ENCODE peak calls at places on chromosomes 1 and 21, in nine cellular contexts. One of them, this sample, is unnamed.

GRCh38 chr1:220527279-220528048 is 472 bp upstream of the MARK1 start:
- DNase-seq in A549: no peak
- DNase-seq in body of pancreas: peak
- DNase-seq in CD4-positive, alpha-beta T cell: no peak
- DNase-seq in hepatocyte: peak
- DNase-seq in tibial artery: peak
- DNase-seq in lower lobe of right lung: no peak
- DNase-seq in left ventricle myocardium inferior: peak
- DNase-seq in PC-9: no peak
- DNase-seq in this sample: no peak

GRCh38 chr1:27522148-27522859 is 32.3 kb upstream of the WASF2 start:
- DNase-seq in A549: no peak
- DNase-seq in body of pancreas: no peak
- DNase-seq in CD4-positive, alpha-beta T cell: peak
- DNase-seq in hepatocyte: no peak
- DNase-seq in tibial artery: peak
- DNase-seq in lower lobe of right lung: peak
- DNase-seq in left ventricle myocardium inferior: no peak
- DNase-seq in PC-9: no peak
- DNase-seq in this sample: no peak

GRCh38 chr1:58848818-58849411 is 65.1 kb upstream of the JUN start:
- DNase-seq in A549: peak
- DNase-seq in body of pancreas: no peak
- DNase-seq in CD4-positive, alpha-beta T cell: no peak
- DNase-seq in hepatocyte: peak
- DNase-seq in tibial artery: peak
- DNase-seq in lower lobe of right lung: no peak
- DNase-seq in left ventricle myocardium inferior: peak
- DNase-seq in PC-9: peak
- DNase-seq in this sample: peak

GRCh38 chr21:19120591-19120990 is 717.0 kb upstream of the TMPRSS15 start:
- DNase-seq in A549: no peak
- DNase-seq in body of pancreas: no peak
- DNase-seq in CD4-positive, alpha-beta T cell: no peak
- DNase-seq in hepatocyte: no peak
- DNase-seq in tibial artery: no peak
- DNase-seq in lower lobe of right lung: no peak
- DNase-seq in left ventricle myocardium inferior: no peak
- DNase-seq in PC-9: no peak
- DNase-seq in this sample: no peak

GRCh38 chr1:189524501-189524900 is 953.2 kb downstream of the BRINP3 start:
- DNase-seq in A549: no peak
- DNase-seq in body of pancreas: no peak
- DNase-seq in CD4-positive, alpha-beta T cell: no peak
- DNase-seq in hepatocyte: no peak
- DNase-seq in tibial artery: no peak
- DNase-seq in lower lobe of right lung: no peak
- DNase-seq in left ventricle myocardium inferior: no peak
- DNase-seq in PC-9: no peak
- DNase-seq in this sample: no peak

GRCh38 chr21:45150630-45151265 is 76.4 kb downstream of the ADARB1 start:
- DNase-seq in A549: no peak
- DNase-seq in body of pancreas: no peak
- DNase-seq in CD4-positive, alpha-beta T cell: no peak
- DNase-seq in hepatocyte: no peak
- DNase-seq in tibial artery: no peak
- DNase-seq in lower lobe of right lung: no peak
- DNase-seq in left ventricle myocardium inferior: no peak
- DNase-seq in PC-9: no peak
- DNase-seq in this sample: no peak

GRCh38 chr1:205329719-205330118 is 8.2 kb upstream of the NUAK2 start:
- DNase-seq in A549: no peak
- DNase-seq in body of pancreas: no peak
- DNase-seq in CD4-positive, alpha-beta T cell: no peak
- DNase-seq in hepatocyte: no peak
- DNase-seq in tibial artery: no peak
- DNase-seq in lower lobe of right lung: no peak
- DNase-seq in left ventricle myocardium inferior: no peak
- DNase-seq in PC-9: peak
- DNase-seq in this sample: no peak

GRCh38 chr1:148263128-148263905 is 111.2 kb upstream of the NBPF11 start:
- DNase-seq in A549: peak
- DNase-seq in body of pancreas: peak
- DNase-seq in CD4-positive, alpha-beta T cell: peak
- DNase-seq in hepatocyte: peak
- DNase-seq in tibial artery: no peak
- DNase-seq in lower lobe of right lung: peak
- DNase-seq in left ventricle myocardium inferior: peak
- DNase-seq in PC-9: peak
- DNase-seq in this sample: peak

GRCh38 chr1:156050376-156050775 is 3.2 kb downstream of the UBQLN4 start:
- DNase-seq in A549: no peak
- DNase-seq in body of pancreas: no peak
- DNase-seq in CD4-positive, alpha-beta T cell: no peak
- DNase-seq in hepatocyte: no peak
- DNase-seq in tibial artery: no peak
- DNase-seq in lower lobe of right lung: no peak
- DNase-seq in left ventricle myocardium inferior: peak
- DNase-seq in PC-9: no peak
- DNase-seq in this sample: no peak

GRCh38 chr1:219174672-219175564 is 1.2 kb downstream of the LYPLAL1 start:
- DNase-seq in A549: no peak
- DNase-seq in body of pancreas: peak
- DNase-seq in CD4-positive, alpha-beta T cell: peak
- DNase-seq in hepatocyte: peak
- DNase-seq in tibial artery: peak
- DNase-seq in lower lobe of right lung: no peak
- DNase-seq in left ventricle myocardium inferior: no peak
- DNase-seq in PC-9: peak
- DNase-seq in this sample: peak

GRCh38 chr1:2787163-2787911 is 14.2 kb downstream of the TTC34 start:
- DNase-seq in A549: no peak
- DNase-seq in body of pancreas: peak
- DNase-seq in CD4-positive, alpha-beta T cell: no peak
- DNase-seq in hepatocyte: no peak
- DNase-seq in tibial artery: no peak
- DNase-seq in lower lobe of right lung: peak
- DNase-seq in left ventricle myocardium inferior: no peak
- DNase-seq in PC-9: no peak
- DNase-seq in this sample: no peak

GRCh38 chr1:94579876-94580294 is 38.3 kb upstream of the F3 start:
- DNase-seq in A549: peak
- DNase-seq in body of pancreas: no peak
- DNase-seq in CD4-positive, alpha-beta T cell: no peak
- DNase-seq in hepatocyte: peak
- DNase-seq in tibial artery: no peak
- DNase-seq in lower lobe of right lung: no peak
- DNase-seq in left ventricle myocardium inferior: no peak
- DNase-seq in PC-9: peak
- DNase-seq in this sample: peak

GRCh38 chr1:102466487-102466886 is 469.8 kb upstream of the OLFM3 start:
- DNase-seq in A549: no peak
- DNase-seq in body of pancreas: no peak
- DNase-seq in CD4-positive, alpha-beta T cell: no peak
- DNase-seq in hepatocyte: no peak
- DNase-seq in tibial artery: no peak
- DNase-seq in lower lobe of right lung: no peak
- DNase-seq in left ventricle myocardium inferior: no peak
- DNase-seq in PC-9: no peak
- DNase-seq in this sample: no peak

GRCh38 chr1:221829327-221830011 is 87.6 kb upstream of the DUSP10 start:
- DNase-seq in A549: peak
- DNase-seq in body of pancreas: no peak
- DNase-seq in CD4-positive, alpha-beta T cell: no peak
- DNase-seq in hepatocyte: no peak
- DNase-seq in tibial artery: no peak
- DNase-seq in lower lobe of right lung: no peak
- DNase-seq in left ventricle myocardium inferior: no peak
- DNase-seq in PC-9: no peak
- DNase-seq in this sample: peak

GRCh38 chr1:218817747-218818146 is 355.9 kb upstream of the LYPLAL1 start:
- DNase-seq in A549: no peak
- DNase-seq in body of pancreas: no peak
- DNase-seq in CD4-positive, alpha-beta T cell: no peak
- DNase-seq in hepatocyte: peak
- DNase-seq in tibial artery: no peak
- DNase-seq in lower lobe of right lung: no peak
- DNase-seq in left ventricle myocardium inferior: no peak
- DNase-seq in PC-9: no peak
- DNase-seq in this sample: no peak

GRCh38 chr1:236209185-236209584 is 66.8 kb downstream of the GPR137B start:
- DNase-seq in A549: no peak
- DNase-seq in body of pancreas: no peak
- DNase-seq in CD4-positive, alpha-beta T cell: no peak
- DNase-seq in hepatocyte: no peak
- DNase-seq in tibial artery: no peak
- DNase-seq in lower lobe of right lung: no peak
- DNase-seq in left ventricle myocardium inferior: no peak
- DNase-seq in PC-9: no peak
- DNase-seq in this sample: no peak

GRCh38 chr1:203839081-203839480 is 22.3 kb upstream of the SNRPE start:
- DNase-seq in A549: no peak
- DNase-seq in body of pancreas: no peak
- DNase-seq in CD4-positive, alpha-beta T cell: no peak
- DNase-seq in hepatocyte: no peak
- DNase-seq in tibial artery: no peak
- DNase-seq in lower lobe of right lung: no peak
- DNase-seq in left ventricle myocardium inferior: no peak
- DNase-seq in PC-9: no peak
- DNase-seq in this sample: no peak

DNA sequence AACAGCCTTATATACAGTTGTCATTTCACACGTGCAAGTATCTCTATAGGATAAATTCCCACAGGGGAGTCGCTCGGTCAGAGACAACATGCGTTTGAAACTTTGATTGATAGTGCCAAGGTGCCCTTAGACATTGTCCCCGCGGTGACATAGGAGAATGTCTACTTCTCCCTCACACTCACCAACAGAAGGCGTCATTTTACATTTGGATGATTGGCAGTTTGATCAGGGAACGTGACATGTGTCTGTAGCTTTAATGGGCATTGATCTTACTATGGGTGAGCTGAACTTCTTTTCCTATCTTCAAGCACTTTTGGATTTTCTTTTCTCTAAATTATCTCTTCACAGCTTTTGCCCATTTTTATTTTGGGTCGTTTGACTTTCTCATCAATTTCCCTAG is 42.6 kb upstream of the PAX7 start:
- DNase-seq in A549: no peak
- DNase-seq in body of pancreas: no peak
- DNase-seq in CD4-positive, alpha-beta T cell: no peak
- DNase-seq in hepatocyte: no peak
- DNase-seq in tibial artery: no peak
- DNase-seq in lower lobe of right lung: no peak
- DNase-seq in left ventricle myocardium inferior: no peak
- DNase-seq in PC-9: no peak
- DNase-seq in this sample: no peak
- H3K27ac ChIP-seq in A549: no peak
- H3K27ac ChIP-seq in body of pancreas: no peak
- H3K27ac ChIP-seq in CD4-positive, alpha-beta T cell: no peak
- H3K27ac ChIP-seq in hepatocyte: no peak
- H3K27ac ChIP-seq in tibial artery: no peak
- H3K27ac ChIP-seq in lower lobe of right lung: no peak
- H3K27ac ChIP-seq in left ventricle myocardium inferior: no peak
- H3K27ac ChIP-seq in PC-9: no peak
- H3K27ac ChIP-seq in this sample: no peak

DNA sequence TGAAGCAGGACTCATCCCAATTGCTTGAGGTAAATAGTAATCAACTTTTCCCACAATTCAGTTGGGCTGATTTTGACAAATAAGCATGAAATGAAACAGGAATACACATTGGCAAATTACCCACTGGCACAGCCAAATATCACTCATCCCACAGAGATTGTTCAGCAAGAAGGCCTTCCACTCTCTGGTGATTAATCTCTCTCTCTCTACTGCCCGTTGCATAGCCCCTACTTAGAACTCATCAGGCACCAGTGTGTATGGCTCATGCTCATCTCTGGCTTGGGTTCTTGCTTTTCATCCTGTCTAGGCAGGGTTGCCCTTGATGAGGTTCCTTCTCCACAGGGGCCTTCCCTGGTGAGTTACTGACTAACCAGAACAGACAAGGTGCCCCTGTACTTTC is 1.1 kb downstream of the BSDC1 start:
- DNase-seq in A549: no peak
- DNase-seq in body of pancreas: no peak
- DNase-seq in CD4-positive, alpha-beta T cell: no peak
- DNase-seq in hepatocyte: no peak
- DNase-seq in tibial artery: no peak
- DNase-seq in lower lobe of right lung: no peak
- DNase-seq in left ventricle myocardium inferior: no peak
- DNase-seq in PC-9: no peak
- DNase-seq in this sample: no peak
- TF ChIP-seq CTCF in A549: no peak
- TF ChIP-seq CTCF in body of pancreas: no peak
- TF ChIP-seq CTCF in CD4-positive, alpha-beta T cell: no peak
- TF ChIP-seq CTCF in hepatocyte: no peak
- TF ChIP-seq CTCF in tibial artery: no peak
- TF ChIP-seq CTCF in lower lobe of right lung: no peak
- TF ChIP-seq CTCF in left ventricle myocardium inferior: no peak
- TF ChIP-seq CTCF in PC-9: no peak
- TF ChIP-seq CTCF in this sample: no peak

GRCh38 chr1:245652660-245653427 is 498.1 kb downstream of the KIF26B start:
- DNase-seq in A549: no peak
- DNase-seq in body of pancreas: no peak
- DNase-seq in CD4-positive, alpha-beta T cell: no peak
- DNase-seq in hepatocyte: no peak
- DNase-seq in tibial artery: no peak
- DNase-seq in lower lobe of right lung: no peak
- DNase-seq in left ventricle myocardium inferior: no peak
- DNase-seq in PC-9: no peak
- DNase-seq in this sample: no peak
- H3K27ac ChIP-seq in A549: no peak
- H3K27ac ChIP-seq in body of pancreas: no peak
- H3K27ac ChIP-seq in CD4-positive, alpha-beta T cell: no peak
- H3K27ac ChIP-seq in hepatocyte: no peak
- H3K27ac ChIP-seq in tibial artery: no peak
- H3K27ac ChIP-seq in lower lobe of right lung: no peak
- H3K27ac ChIP-seq in left ventricle myocardium inferior: no peak
- H3K27ac ChIP-seq in PC-9: no peak
- H3K27ac ChIP-seq in this sample: no peak

GRCh38 chr1:178629549-178630154 is 95.4 kb upstream of the RALGPS2 start:
- DNase-seq in A549: no peak
- DNase-seq in body of pancreas: no peak
- DNase-seq in CD4-positive, alpha-beta T cell: no peak
- DNase-seq in hepatocyte: no peak
- DNase-seq in tibial artery: no peak
- DNase-seq in lower lobe of right lung: no peak
- DNase-seq in left ventricle myocardium inferior: no peak
- DNase-seq in PC-9: no peak
- DNase-seq in this sample: no peak
- TF ChIP-seq CTCF in A549: no peak
- TF ChIP-seq CTCF in body of pancreas: no peak
- TF ChIP-seq CTCF in CD4-positive, alpha-beta T cell: no peak
- TF ChIP-seq CTCF in hepatocyte: no peak
- TF ChIP-seq CTCF in tibial artery: no peak
- TF ChIP-seq CTCF in lower lobe of right lung: no peak
- TF ChIP-seq CTCF in left ventricle myocardium inferior: no peak
- TF ChIP-seq CTCF in PC-9: no peak
- TF ChIP-seq CTCF in this sample: no peak

This sample was measured in RWPE1.